ENCODE peak calls at places on chromosomes 7 and 10, in eight cellular contexts. Q is omental fat pad, T is foreskin melanocyte, O is fibroblast of villous mesenchyme, K is KBM-7, F is NCI-H345, D is NCI-H187, S is putamen. G is an unnamed sample.

GRCh38 chr10:79383974-79384606 is 36.8 kb downstream of the PPIF start:
- DNase-seq in Q (no peak), T (no peak), O (no peak), K (no peak), F (no peak), D (no peak), S (no peak), G (no peak)

GRCh38 chr10:113585949-113586348 is 33.1 kb downstream of the HABP2 start:
- DNase-seq in Q (no peak), T (no peak), O (no peak), K (no peak), F (no peak), D (no peak), S (no peak), G (no peak)

GRCh38 chr7:1555813-1556540 is at the start of gene TMEM184A:
- DNase-seq in Q (no peak), T (no peak), O (no peak), K (peak), F (peak), D (peak), S (no peak), G (no peak)

GRCh38 chr10:102629661-102630614 is 14.3 kb upstream of the TRIM8 start:
- DNase-seq in Q (no peak), T (peak), O (peak), K (peak), F (no peak), D (no peak), S (no peak), G (peak)

GRCh38 chr10:115093286-115093775 is at the start of gene ATRNL1:
- DNase-seq in Q (no peak), T (peak), O (peak), K (peak), F (peak), D (peak), S (peak), G (no peak)

GRCh38 chr10:3811331-3811870 is 26.4 kb upstream of the KLF6 start:
- DNase-seq in Q (no peak), T (no peak), O (peak), K (no peak), F (no peak), D (no peak), S (no peak), G (peak)

GRCh38 chr10:57979466-57979865 is 288.2 kb downstream of the IPMK start:
- DNase-seq in Q (no peak), T (no peak), O (peak), K (no peak), F (no peak), D (no peak), S (no peak), G (peak)

GRCh38 chr10:20892796-20893195 is 4.3 kb downstream of the NEBL start:
- DNase-seq in Q (no peak), T (no peak), O (peak), K (no peak), F (no peak), D (no peak), S (no peak), G (peak)

GRCh38 chr7:27110163-27110976 is 7.9 kb upstream of the HOXA2 start:
- DNase-seq in Q (no peak), T (no peak), O (peak), K (no peak), F (no peak), D (no peak), S (no peak), G (peak)

GRCh38 chr7:18768256-18768655 is 272.7 kb downstream of the HDAC9 start:
- DNase-seq in Q (no peak), T (no peak), O (no peak), K (no peak), F (no peak), D (no peak), S (no peak), G (no peak)

GRCh38 chr10:62581351-62581750 is 207.2 kb downstream of the ZNF365 start:
- DNase-seq in Q (no peak), T (no peak), O (no peak), K (no peak), F (no peak), D (no peak), S (no peak), G (no peak)

GRCh38 chr10:101021692-101022251 is 9.2 kb downstream of the PDZD7 start:
- DNase-seq in Q (no peak), T (no peak), O (no peak), K (no peak), F (no peak), D (no peak), S (no peak), G (no peak)

GRCh38 chr10:129104266-129105045 is 362.6 kb upstream of the MGMT start:
- DNase-seq in Q (no peak), T (no peak), O (no peak), K (no peak), F (peak), D (no peak), S (no peak), G (no peak)

GRCh38 chr10:124417846-124418725 is 637 bp downstream of the OAT start:
- DNase-seq in Q (no peak), T (peak), O (peak), K (peak), F (peak), D (no peak), S (peak), G (peak)

GRCh38 chr10:102809753-102810152 is 27.5 kb downstream of the CYP17A1 start:
- DNase-seq in Q (no peak), T (no peak), O (no peak), K (no peak), F (no peak), D (no peak), S (no peak), G (no peak)

GRCh38 chr10:8044331-8044907 is 10.1 kb upstream of the GATA3 start:
- DNase-seq in Q (no peak), T (no peak), O (no peak), K (no peak), F (no peak), D (no peak), S (no peak), G (no peak)

GRCh38 chr10:34280599-34281374 is 534.3 kb downstream of the PARD3 start:
- DNase-seq in Q (peak), T (peak), O (peak), K (no peak), F (no peak), D (no peak), S (no peak), G (peak)

GRCh38 chr10:133185421-133185820 is 25.4 kb downstream of the KNDC1 start:
- DNase-seq in Q (no peak), T (no peak), O (no peak), K (no peak), F (no peak), D (no peak), S (no peak), G (no peak)

GRCh38 chr10:31215052-31215451 is 104.0 kb upstream of the ZEB1 start:
- DNase-seq in Q (no peak), T (no peak), O (no peak), K (peak), F (no peak), D (no peak), S (peak), G (no peak)

GRCh38 chr10:114684822-114685209 is 26.7 kb upstream of the ABLIM1 start:
- DNase-seq in Q (no peak), T (no peak), O (peak), K (no peak), F (no peak), D (no peak), S (no peak), G (peak)

GRCh38 chr7:73557397-73558257 is at the start of gene BCL7B:
- DNase-seq in Q (no peak), T (peak), O (peak), K (peak), F (peak), D (peak), S (peak), G (peak)

GRCh38 chr7:30163231-30163894 is 28.6 kb downstream of the MTURN start:
- DNase-seq in Q (no peak), T (peak), O (no peak), K (peak), F (peak), D (no peak), S (peak), G (no peak)

GRCh38 chr10:188546-188945 is 53.3 kb downstream of the ZMYND11 start:
- DNase-seq in Q (no peak), T (no peak), O (peak), K (no peak), F (no peak), D (no peak), S (no peak), G (peak)

GRCh38 chr10:33155720-33156638 is 178.5 kb downstream of the NRP1 start:
- DNase-seq in Q (no peak), T (no peak), O (peak), K (peak), F (no peak), D (no peak), S (no peak), G (peak)

GRCh38 chr10:30063098-30063497 is 3.7 kb upstream of the JCAD start:
- DNase-seq in Q (no peak), T (no peak), O (no peak), K (no peak), F (no peak), D (no peak), S (no peak), G (peak)

GRCh38 chr7:111292026-111292430 is 201.1 kb downstream of the LRRN3 start:
- DNase-seq in Q (no peak), T (no peak), O (peak), K (no peak), F (no peak), D (no peak), S (no peak), G (no peak)

GRCh38 chr7:109479388-109479787 is 909.7 kb downstream of the DNAJB9 start:
- DNase-seq in Q (no peak), T (peak), O (no peak), K (no peak), F (no peak), D (no peak), S (no peak), G (no peak)

GRCh38 chr10:58896229-58896628 is 280.2 kb upstream of the PHYHIPL start:
- DNase-seq in Q (no peak), T (no peak), O (no peak), K (no peak), F (no peak), D (no peak), S (no peak), G (no peak)

GRCh38 chr10:16545126-16545736 is 23.6 kb upstream of the C1QL3 start:
- DNase-seq in Q (no peak), T (peak), O (peak), K (peak), F (no peak), D (no peak), S (no peak), G (peak)

GRCh38 chr10:119252470-119253151 is 45.2 kb downstream of the GRK5 start:
- DNase-seq in Q (no peak), T (no peak), O (no peak), K (no peak), F (no peak), D (no peak), S (no peak), G (no peak)

GRCh38 chr10:12191715-12192114 is 4.0 kb downstream of the NUDT5 start:
- DNase-seq in Q (no peak), T (no peak), O (peak), K (no peak), F (no peak), D (no peak), S (no peak), G (peak)

GRCh38 chr7:94223375-94224084 is 171.2 kb upstream of the COL1A2 start:
- DNase-seq in Q (no peak), T (peak), O (peak), K (no peak), F (peak), D (no peak), S (no peak), G (peak)

GRCh38 chr7:26151953-26152781 is at the start of gene NFE2L3:
- DNase-seq in Q (no peak), T (peak), O (peak), K (peak), F (peak), D (peak), S (peak), G (peak)

GRCh38 chr7:123075838-123076462 is 80.5 kb upstream of the TAS2R16 start:
- DNase-seq in Q (no peak), T (no peak), O (no peak), K (no peak), F (no peak), D (no peak), S (no peak), G (no peak)

GRCh38 chr10:1170867-1171180 is 114.6 kb downstream of the WDR37 start:
- DNase-seq in Q (no peak), T (no peak), O (no peak), K (no peak), F (no peak), D (no peak), S (no peak), G (no peak)

GRCh38 chr10:128025437-128025836 is 100.8 kb downstream of the MKI67 start:
- DNase-seq in Q (no peak), T (no peak), O (no peak), K (no peak), F (no peak), D (no peak), S (no peak), G (no peak)

GRCh38 chr10:7260412-7260900 is 150.4 kb downstream of the SFMBT2 start:
- DNase-seq in Q (peak), T (peak), O (peak), K (peak), F (no peak), D (no peak), S (peak), G (peak)

GRCh38 chr7:134554417-134554966 is 5.6 kb downstream of the AKR1B15 start:
- DNase-seq in Q (no peak), T (no peak), O (no peak), K (no peak), F (no peak), D (no peak), S (no peak), G (no peak)

GRCh38 chr7:136033413-136034031 is 56.4 kb upstream of the MTPN start:
- DNase-seq in Q (no peak), T (no peak), O (peak), K (no peak), F (no peak), D (no peak), S (no peak), G (peak)